ENCODE peak calls at places on chromosomes 16 and 17, in six cellular contexts. I, L, R, J, X and B are unnamed samples.

GRCh38 chr17:3984719-3985444 is 20.6 kb upstream of the ATP2A3 start:
- DNase-seq in I (peak; percentile 47), L (no peak), R (no peak), J (no peak), X (no peak), B (peak; percentile 7)

GRCh38 chr16:62450291-62450690 is 414.1 kb upstream of the CDH8 start:
- DNase-seq in I (no peak), L (no peak), R (no peak), J (peak; percentile 1), X (no peak), B (no peak)

GRCh38 chr16:84851192-84852127 is 31.7 kb downstream of the CRISPLD2 start:
- DNase-seq in I (peak; percentile 91), L (no peak), R (peak; percentile 98), J (no peak), X (no peak), B (no peak)

GRCh38 chr17:78709119-78709681 is 72.9 kb downstream of the CYTH1 start:
- DNase-seq in I (no peak), L (no peak), R (no peak), J (no peak), X (no peak), B (no peak)

GRCh38 chr16:66471264-66471663 is 44.2 kb downstream of the BEAN1 start:
- DNase-seq in I (no peak), L (no peak), R (no peak), J (no peak), X (no peak), B (no peak)

GRCh38 chr17:64950871-64951270 is 31.6 kb upstream of the LRRC37A3 start:
- DNase-seq in I (no peak), L (no peak), R (peak; percentile 31), J (no peak), X (no peak), B (no peak)

GRCh38 chr17:40791808-40792436 is 7.8 kb downstream of the KRT28 start:
- DNase-seq in I (peak; percentile 61), L (no peak), R (peak; percentile 55), J (no peak), X (peak; percentile 14), B (peak; percentile 15)

GRCh38 chr17:77455111-77455877 is 314.5 kb downstream of the SEC14L1 start:
- DNase-seq in I (no peak), L (no peak), R (peak; percentile 96), J (no peak), X (no peak), B (no peak)

GRCh38 chr16:55283776-55284717 is 40.0 kb upstream of the IRX6 start:
- DNase-seq in I (no peak), L (no peak), R (no peak), J (no peak), X (no peak), B (peak; percentile 46)

GRCh38 chr16:27728691-27729090 is 178.7 kb downstream of the KATNIP start:
- DNase-seq in I (no peak), L (no peak), R (no peak), J (no peak), X (no peak), B (no peak)

GRCh38 chr16:56606688-56607618 is 1.4 kb upstream of the MT2A start:
- DNase-seq in I (peak; percentile 91), L (no peak), R (peak; percentile 100), J (no peak), X (no peak), B (no peak)

GRCh38 chr17:75652934-75653549 is 13.9 kb downstream of the RECQL5 start:
- DNase-seq in I (peak; percentile 58), L (peak; percentile 76), R (peak; percentile 27), J (no peak), X (peak; percentile 71), B (peak; percentile 85)

GRCh38 chr16:84215531-84215930 is 24.3 kb downstream of the KCNG4 start:
- DNase-seq in I (no peak), L (no peak), R (no peak), J (no peak), X (no peak), B (peak; percentile 74)

GRCh38 chr17:74478369-74479100 is 12.1 kb downstream of the CD300A start:
- DNase-seq in I (no peak), L (no peak), R (no peak), J (no peak), X (no peak), B (peak; percentile 12)

DNA sequence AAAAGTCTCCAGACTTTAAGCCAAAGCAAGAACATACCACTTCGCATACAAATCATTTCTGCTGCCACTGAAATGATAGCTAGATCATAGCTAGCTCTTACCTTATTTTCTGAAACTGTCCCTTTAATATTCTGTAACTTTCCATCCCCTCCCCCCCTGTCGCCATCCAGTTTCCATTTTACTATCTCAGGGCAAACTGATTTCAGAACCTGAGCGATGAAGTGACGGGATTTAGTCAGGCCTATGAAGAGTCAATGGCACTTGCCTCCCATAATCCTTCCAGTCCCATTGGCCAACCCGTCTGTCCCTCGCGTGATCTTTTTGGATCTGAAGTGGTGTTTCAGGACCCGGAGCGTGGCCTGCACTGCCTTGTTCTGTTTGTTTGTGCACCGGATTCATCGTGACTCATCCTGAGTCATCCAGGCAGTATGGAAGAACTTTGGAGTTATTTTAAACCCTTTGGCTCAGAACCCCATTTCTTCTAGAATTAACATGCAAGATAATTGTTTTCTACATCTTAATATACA is 199.8 kb upstream of the CHMP6 start:
- DNase-seq in I (peak; percentile 96), L (no peak), R (peak; percentile 100), J (no peak), X (peak; percentile 67), B (no peak)
- TF ChIP-seq USF2 in I (no peak), L (no peak), R (peak; percentile 7), J (no peak), X (no peak), B (no peak)

GRCh38 chr16:81445143-81445922 is 725 bp downstream of the CMIP start:
- DNase-seq in I (no peak), L (no peak), R (peak; percentile 19), J (no peak), X (peak; percentile 83), B (peak; percentile 78)
- TF ChIP-seq USF2 in I (no peak), L (no peak), R (no peak), J (no peak), X (no peak), B (no peak)

GRCh38 chr17:80104956-80105375 is 3.6 kb downstream of the GAA start:
- DNase-seq in I (no peak), L (no peak), R (no peak), J (no peak), X (no peak), B (no peak)

GRCh38 chr17:80106751-80107150 is 5.4 kb downstream of the GAA start:
- DNase-seq in I (no peak), L (no peak), R (no peak), J (no peak), X (no peak), B (no peak)

GRCh38 chr17:80106176-80106575 is 4.8 kb downstream of the GAA start:
- DNase-seq in I (no peak), L (no peak), R (no peak), J (no peak), X (no peak), B (peak; percentile 48)

GRCh38 chr17:80104321-80104955 is 3.1 kb downstream of the GAA start:
- DNase-seq in I (no peak), L (no peak), R (no peak), J (no peak), X (no peak), B (peak; percentile 83)

DNA sequence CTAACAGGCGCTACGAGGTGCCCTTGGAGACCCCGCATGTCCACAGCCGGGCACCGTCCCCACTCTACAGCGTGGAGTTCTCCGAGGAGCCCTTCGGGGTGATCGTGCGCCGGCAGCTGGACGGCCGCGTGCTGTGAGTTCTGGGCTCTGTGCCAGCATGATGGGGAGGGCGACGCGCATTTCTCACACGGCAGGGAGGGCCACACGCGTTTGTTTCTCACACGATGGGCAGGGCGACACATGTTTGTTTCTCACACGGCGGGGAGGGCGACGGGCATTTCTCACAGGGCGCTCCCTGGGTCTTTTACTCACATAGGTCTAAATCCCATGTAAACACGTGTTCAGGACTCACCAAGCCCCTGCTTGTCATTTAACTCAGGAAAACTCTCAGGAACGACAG is 4.4 kb downstream of the GAA start:
- DNase-seq in I (no peak), L (no peak), R (peak; percentile 21), J (no peak), X (peak; percentile 59), B (peak; percentile 56)
- TF ChIP-seq USF2 in I (no peak), L (no peak), R (no peak), J (no peak), X (no peak), B (no peak)

GRCh38 chr17:82322526-82323453 is 5.4 kb upstream of the CD7 start:
- DNase-seq in I (no peak), L (no peak), R (no peak), J (no peak), X (no peak), B (no peak)

GRCh38 chr17:82321947-82322466 is 4.6 kb upstream of the CD7 start:
- DNase-seq in I (no peak), L (no peak), R (no peak), J (no peak), X (no peak), B (no peak)

GRCh38 chr17:82319619-82320062 is 2.2 kb upstream of the CD7 start:
- DNase-seq in I (no peak), L (no peak), R (no peak), J (no peak), X (no peak), B (no peak)

GRCh38 chr17:82320140-82320840 is 2.9 kb upstream of the CD7 start:
- DNase-seq in I (no peak), L (no peak), R (no peak), J (no peak), X (no peak), B (peak; percentile 82)

DNA sequence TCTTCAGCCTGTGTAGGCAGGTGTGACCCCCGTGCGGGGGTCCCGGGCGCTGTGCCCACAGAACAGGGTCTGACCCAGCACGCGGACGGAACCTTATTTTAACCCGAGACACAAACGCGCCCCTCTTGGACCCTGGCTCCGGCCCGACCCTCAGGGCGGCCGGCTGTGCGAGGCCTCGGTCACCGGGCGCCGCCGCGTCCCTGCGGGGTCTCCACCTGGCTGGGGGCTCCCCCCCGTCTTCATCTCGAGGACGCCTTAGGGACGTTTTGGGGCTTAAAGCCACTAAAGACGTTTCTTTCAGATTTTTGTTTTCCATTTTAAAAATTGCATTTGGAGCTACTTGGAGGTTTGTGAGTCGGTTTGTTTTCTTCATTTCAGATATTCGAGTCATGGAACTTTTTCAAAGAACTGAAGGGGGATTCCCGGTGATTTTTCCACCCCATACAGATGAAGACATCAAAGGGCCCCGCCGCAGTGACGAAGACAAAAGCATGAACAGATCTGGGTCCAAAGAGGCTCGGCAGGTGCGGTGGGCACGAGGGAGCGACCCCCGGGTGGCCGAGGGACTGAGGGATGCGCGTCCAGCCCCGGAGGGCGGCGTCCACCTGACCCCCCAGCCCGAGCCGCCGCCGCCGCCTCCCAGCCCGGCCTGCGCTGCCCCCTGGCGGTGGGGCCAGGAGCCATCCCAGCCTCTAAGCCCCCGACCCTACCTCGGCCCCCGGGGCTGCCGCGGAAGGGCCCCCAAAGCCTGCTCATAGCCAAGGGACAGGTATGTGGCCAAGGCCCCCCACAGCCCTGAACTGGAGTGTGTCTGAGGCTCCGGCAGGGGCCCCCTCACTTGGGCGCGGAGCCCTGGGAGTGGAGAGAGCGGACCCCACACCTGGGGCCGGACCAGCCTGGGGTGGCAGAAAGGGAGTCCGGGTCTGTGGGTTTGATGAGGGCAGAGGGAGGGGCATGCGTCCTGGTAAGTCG is 3.8 kb upstream of the CD7 start:
- DNase-seq in I (no peak), L (peak; percentile 73), R (no peak), J (no peak), X (peak; percentile 87), B (peak; percentile 95)
- TF ChIP-seq USF2 in I (no peak), L (peak; percentile 18), R (no peak), J (no peak), X (no peak), B (no peak)